ENCODE peak calls at places on chromosomes 11 and 22, in eight cellular contexts. Z is NCI-H1105 treated with DMSO at 0.1 percent for 48 hours; Q is activated CD4-positive, alpha-beta T cell treated with anti-CD3 and anti-CD28 coated beads, Interleukin-2, amount 50 U/mL, for 48 hours; M is stimulated activated CD4-positive, alpha-beta T cell treated with anti-CD3 and anti-CD28 coated beads, Interleukin-2, amount 100 ng/mL, for 48 hours; A is left cardiac atrium; W is progenitor cell of endocrine pancreas; J is uterus; E is IMR-90. B is an unnamed sample.

GRCh38 chr11:14248577-14248976 is 110.4 kb downstream of the RRAS2 start:
- DNase-seq in Z (peak; percentile 8), Q (peak; percentile 11), M (no peak), A (no peak), W (no peak), J (no peak), E (no peak), B (peak; percentile 47)

GRCh38 chr11:74366576-74366975 is 31.7 kb downstream of the PGM2L1 start:
- DNase-seq in Z (no peak), Q (no peak), M (no peak), A (no peak), W (no peak), J (no peak), E (peak; percentile 76), B (peak; percentile 11)

GRCh38 chr22:35349704-35350538 is 31.0 kb upstream of the HMOX1 start:
- DNase-seq in Z (peak; percentile 90), Q (no peak), M (no peak), A (no peak), W (no peak), J (peak; percentile 37), E (peak; percentile 37), B (no peak)

GRCh38 chr11:73213196-73214143 is 4.6 kb upstream of the P2RY2 start:
- DNase-seq in Z (no peak), Q (no peak), M (no peak), A (no peak), W (no peak), J (no peak), E (no peak), B (no peak)

GRCh38 chr22:38858492-38858891 is 13.5 kb downstream of the CBX6 start:
- DNase-seq in Z (no peak), Q (no peak), M (no peak), A (no peak), W (no peak), J (no peak), E (no peak), B (no peak)

GRCh38 chr11:11611381-11611780 is 10.4 kb downstream of the GALNT18 start:
- DNase-seq in Z (no peak), Q (no peak), M (no peak), A (no peak), W (no peak), J (no peak), E (no peak), B (no peak)

GRCh38 chr22:46923394-46923793 is 160.9 kb downstream of the TBC1D22A start:
- DNase-seq in Z (no peak), Q (no peak), M (no peak), A (no peak), W (no peak), J (no peak), E (no peak), B (no peak)

GRCh38 chr22:29016067-29016938 is 45.3 kb downstream of the C22orf31 start:
- DNase-seq in Z (no peak), Q (no peak), M (no peak), A (no peak), W (no peak), J (no peak), E (no peak), B (no peak)

GRCh38 chr11:77276271-77276670 is 25.2 kb downstream of the GDPD4 start:
- DNase-seq in Z (no peak), Q (no peak), M (no peak), A (no peak), W (no peak), J (no peak), E (peak; percentile 7), B (no peak)

GRCh38 chr22:20549232-20549841 is 41.9 kb downstream of the MED15 start:
- DNase-seq in Z (no peak), Q (peak; percentile 59), M (no peak), A (peak; percentile 57), W (no peak), J (peak; percentile 33), E (no peak), B (no peak)

GRCh38 chr22:23812378-23812777 is 25.6 kb downstream of the SMARCB1 start:
- DNase-seq in Z (no peak), Q (no peak), M (no peak), A (no peak), W (no peak), J (no peak), E (no peak), B (no peak)

GRCh38 chr11:22343411-22344032 is 5.3 kb downstream of the SLC17A6 start:
- DNase-seq in Z (peak; percentile 62), Q (no peak), M (no peak), A (no peak), W (no peak), J (no peak), E (no peak), B (peak; percentile 21)